ENCODE peak calls at places on chromosomes 1 and 21, in four cellular contexts. One of them, this sample, is unnamed.

GRCh38 chr21:37373539-37373938 is 7.0 kb downstream of the DYRK1A start:
- DNase-seq in HCT116: no peak
- DNase-seq in pancreas: no peak
- DNase-seq in heart left ventricle: no peak
- DNase-seq in this sample: no peak

GRCh38 chr21:25891596-25891995 is 156.8 kb downstream of the GABPA start:
- DNase-seq in HCT116: no peak
- DNase-seq in pancreas: no peak
- DNase-seq in heart left ventricle: no peak
- DNase-seq in this sample: no peak

GRCh38 chr1:243316366-243316989 is 60.6 kb downstream of the SDCCAG8 start:
- DNase-seq in HCT116: no peak
- DNase-seq in pancreas: no peak
- DNase-seq in heart left ventricle: no peak
- DNase-seq in this sample: no peak

GRCh38 chr1:166933633-166934032 is 41.7 kb downstream of the ILDR2 start:
- DNase-seq in HCT116: no peak
- DNase-seq in pancreas: no peak
- DNase-seq in heart left ventricle: no peak
- DNase-seq in this sample: no peak

GRCh38 chr1:227315500-227316346 is 2.6 kb downstream of the CDC42BPA start:
- DNase-seq in HCT116: no peak
- DNase-seq in pancreas: peak; percentile 50
- DNase-seq in heart left ventricle: no peak
- DNase-seq in this sample: no peak

GRCh38 chr1:75937034-75937433 is 4.8 kb upstream of the ASB17 start:
- DNase-seq in HCT116: no peak
- DNase-seq in pancreas: no peak
- DNase-seq in heart left ventricle: no peak
- DNase-seq in this sample: peak; percentile 6

GRCh38 chr1:88557044-88557443 is 127.0 kb upstream of the PKN2 start:
- DNase-seq in HCT116: no peak
- DNase-seq in pancreas: no peak
- DNase-seq in heart left ventricle: no peak
- DNase-seq in this sample: no peak

GRCh38 chr1:173149887-173150286 is 57.2 kb downstream of the TNFSF4 start:
- DNase-seq in HCT116: no peak
- DNase-seq in pancreas: no peak
- DNase-seq in heart left ventricle: no peak
- DNase-seq in this sample: peak; percentile 61

GRCh38 chr1:67683736-67684525 is 1.1 kb upstream of the GADD45A start:
- DNase-seq in HCT116: no peak
- DNase-seq in pancreas: no peak
- DNase-seq in heart left ventricle: no peak
- DNase-seq in this sample: peak; percentile 89

GRCh38 chr1:118944133-118944532 is 44.0 kb downstream of the TBX15 start:
- DNase-seq in HCT116: no peak
- DNase-seq in pancreas: no peak
- DNase-seq in heart left ventricle: no peak
- DNase-seq in this sample: no peak

GRCh38 chr1:244444854-244445253 is 6.9 kb downstream of the ADSS2 start:
- DNase-seq in HCT116: no peak
- DNase-seq in pancreas: no peak
- DNase-seq in heart left ventricle: no peak
- DNase-seq in this sample: no peak

GRCh38 chr1:181106479-181106878 is 18.0 kb downstream of the IER5 start:
- DNase-seq in HCT116: no peak
- DNase-seq in pancreas: no peak
- DNase-seq in heart left ventricle: no peak
- DNase-seq in this sample: no peak

GRCh38 chr21:33734326-33734725 is 92.0 kb downstream of the ITSN1 start:
- DNase-seq in HCT116: no peak
- DNase-seq in pancreas: no peak
- DNase-seq in heart left ventricle: no peak
- DNase-seq in this sample: no peak

GRCh38 chr21:46517361-46517760 is 58.7 kb downstream of the DIP2A start:
- DNase-seq in HCT116: no peak
- DNase-seq in pancreas: peak; percentile 29
- DNase-seq in heart left ventricle: peak; percentile 44
- DNase-seq in this sample: no peak

GRCh38 chr1:109484519-109484975 is 842 bp downstream of the ATXN7L2 start:
- DNase-seq in HCT116: no peak
- DNase-seq in pancreas: no peak
- DNase-seq in heart left ventricle: no peak
- DNase-seq in this sample: no peak

GRCh38 chr1:151547119-151547899 is 7.2 kb downstream of the TUFT1 start:
- DNase-seq in HCT116: peak; percentile 35
- DNase-seq in pancreas: peak; percentile 74
- DNase-seq in heart left ventricle: peak; percentile 46
- DNase-seq in this sample: peak; percentile 99

GRCh38 chr1:159918041-159918917 is 7.0 kb downstream of the TAGLN2 start:
- DNase-seq in HCT116: no peak
- DNase-seq in pancreas: no peak
- DNase-seq in heart left ventricle: no peak
- DNase-seq in this sample: no peak
- H3K4me1 ChIP-seq in HCT116: peaks cover 23% of the 10 kb centered on the region
- H3K4me1 ChIP-seq in pancreas: peaks cover 63% of the 10 kb centered on the region
- H3K4me1 ChIP-seq in heart left ventricle: peaks cover 76% of the 10 kb centered on the region
- H3K4me1 ChIP-seq in this sample: peaks cover 34% of the 10 kb centered on the region

GRCh38 chr1:202860744-202861419 is 28.1 kb downstream of the RABIF start:
- DNase-seq in HCT116: peak; percentile 38
- DNase-seq in pancreas: peak; percentile 55
- DNase-seq in heart left ventricle: peak; percentile 28
- DNase-seq in this sample: no peak
- TF ChIP-seq CTCF in HCT116: no peak
- TF ChIP-seq CTCF in pancreas: no peak
- TF ChIP-seq CTCF in heart left ventricle: no peak
- TF ChIP-seq CTCF in this sample: no peak

DNA sequence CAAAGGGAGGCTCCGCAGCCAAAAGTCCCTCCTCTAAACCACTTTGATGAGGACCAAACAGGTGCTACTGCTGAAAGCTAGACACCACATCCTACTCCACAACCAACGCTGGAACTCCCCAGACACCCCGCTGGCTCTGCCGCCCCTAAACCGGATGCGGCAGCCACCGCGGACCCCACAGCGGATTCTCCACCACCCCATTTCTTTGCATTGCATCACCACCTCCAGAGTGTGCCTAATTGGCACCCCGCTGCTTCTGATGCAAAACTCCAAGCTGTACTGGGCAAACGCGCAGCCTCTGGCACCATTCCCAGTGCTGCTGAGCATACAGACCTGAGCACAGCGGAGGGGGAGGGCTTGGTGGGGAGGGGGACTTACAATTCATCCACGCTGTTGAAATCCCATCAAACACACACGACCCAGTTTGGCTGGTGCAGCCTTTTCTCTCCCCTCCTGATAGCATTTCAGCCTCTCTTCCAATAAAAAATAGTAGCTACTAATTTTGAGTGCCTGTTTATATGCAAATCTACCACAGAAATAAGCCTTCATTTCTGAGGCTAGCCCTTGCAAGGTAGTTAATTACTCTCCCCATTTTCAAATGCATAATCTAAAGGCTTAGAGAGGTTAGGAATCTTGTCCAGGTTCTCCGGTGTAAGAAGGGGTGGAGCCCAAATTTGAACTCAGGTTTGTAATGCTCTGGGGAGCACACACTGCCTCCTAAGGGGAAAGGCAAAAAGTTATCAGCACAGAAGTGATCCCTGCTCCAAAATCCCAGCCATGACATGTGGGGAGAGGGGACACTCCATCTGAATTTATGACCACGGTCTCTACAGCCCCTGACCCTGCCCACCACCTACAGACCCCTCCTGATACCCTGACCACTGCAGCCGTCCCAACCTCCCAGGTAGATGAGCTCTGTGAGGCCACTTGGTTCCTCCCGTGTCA is 12.2 kb upstream of the RGS16 start:
- DNase-seq in HCT116: no peak
- DNase-seq in pancreas: peak; percentile 79
- DNase-seq in heart left ventricle: peak; percentile 57
- DNase-seq in this sample: no peak
- H3K4me1 ChIP-seq in HCT116: peaks cover 27% of the 10 kb centered on the region
- H3K4me1 ChIP-seq in pancreas: peaks cover 6% of the 10 kb centered on the region
- H3K4me1 ChIP-seq in heart left ventricle: peaks cover 27% of the 10 kb centered on the region
- H3K4me1 ChIP-seq in this sample: peaks cover 6% of the 10 kb centered on the region

DNA sequence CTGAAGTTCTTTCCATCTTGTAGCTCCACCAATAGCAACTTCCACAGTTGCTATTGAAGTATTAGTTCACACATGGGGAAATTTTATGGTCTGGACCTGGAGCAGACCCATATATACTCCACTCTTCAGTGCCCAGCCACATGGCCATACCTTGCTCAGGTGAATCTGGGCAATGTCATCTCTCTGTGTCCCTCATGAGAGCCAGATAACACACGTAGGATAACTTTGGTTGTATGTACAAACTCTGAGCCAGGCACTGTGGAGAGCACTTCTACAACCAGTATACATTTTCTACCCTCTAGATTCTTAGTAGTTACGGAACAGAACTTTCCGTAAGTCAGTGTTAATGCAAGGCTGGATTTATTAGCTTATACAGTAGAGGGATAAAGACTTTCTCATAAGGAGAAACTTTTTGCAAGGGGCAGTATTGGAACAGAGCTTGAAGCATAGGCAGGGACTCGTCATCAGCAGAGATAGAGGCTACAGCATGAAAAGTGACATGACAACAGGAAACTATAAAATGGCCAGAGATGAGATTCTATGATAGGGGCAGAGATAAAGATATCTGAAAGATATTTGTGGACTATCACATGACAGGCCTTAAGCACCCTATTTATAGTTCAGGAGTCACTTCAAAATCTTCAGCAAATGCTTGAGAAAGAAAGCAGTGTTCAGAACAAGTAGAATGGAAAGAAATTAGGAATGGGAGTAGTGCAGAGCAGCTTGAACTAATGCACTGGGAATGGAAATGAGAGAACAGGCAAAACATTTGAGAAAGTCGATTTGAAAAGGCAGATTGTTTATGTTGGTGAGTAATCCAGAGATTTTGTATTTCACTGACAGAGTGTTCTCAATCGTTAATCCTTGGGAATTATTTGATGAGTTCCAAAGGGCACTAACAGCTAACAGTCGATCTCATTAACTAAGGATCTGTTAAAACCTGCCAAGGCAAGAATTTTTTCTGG is 481.8 kb downstream of the USP25 start:
- DNase-seq in HCT116: no peak
- DNase-seq in pancreas: no peak
- DNase-seq in heart left ventricle: no peak
- DNase-seq in this sample: peak; percentile 34
- TF ChIP-seq CTCF in HCT116: no peak
- TF ChIP-seq CTCF in pancreas: no peak
- TF ChIP-seq CTCF in heart left ventricle: no peak
- TF ChIP-seq CTCF in this sample: no peak

GRCh38 chr1:204477036-204477740 is 17.4 kb downstream of the PIK3C2B start:
- DNase-seq in HCT116: no peak
- DNase-seq in pancreas: no peak
- DNase-seq in heart left ventricle: no peak
- DNase-seq in this sample: no peak

GRCh38 chr1:204473415-204473965 is 21.1 kb downstream of the PIK3C2B start:
- DNase-seq in HCT116: no peak
- DNase-seq in pancreas: no peak
- DNase-seq in heart left ventricle: no peak
- DNase-seq in this sample: no peak

GRCh38 chr1:204476563-204476962 is 18.0 kb downstream of the PIK3C2B start:
- DNase-seq in HCT116: no peak
- DNase-seq in pancreas: no peak
- DNase-seq in heart left ventricle: no peak
- DNase-seq in this sample: no peak

GRCh38 chr1:204478166-204478899 is 16.3 kb downstream of the PIK3C2B start:
- DNase-seq in HCT116: no peak
- DNase-seq in pancreas: no peak
- DNase-seq in heart left ventricle: no peak
- DNase-seq in this sample: no peak

DNA sequence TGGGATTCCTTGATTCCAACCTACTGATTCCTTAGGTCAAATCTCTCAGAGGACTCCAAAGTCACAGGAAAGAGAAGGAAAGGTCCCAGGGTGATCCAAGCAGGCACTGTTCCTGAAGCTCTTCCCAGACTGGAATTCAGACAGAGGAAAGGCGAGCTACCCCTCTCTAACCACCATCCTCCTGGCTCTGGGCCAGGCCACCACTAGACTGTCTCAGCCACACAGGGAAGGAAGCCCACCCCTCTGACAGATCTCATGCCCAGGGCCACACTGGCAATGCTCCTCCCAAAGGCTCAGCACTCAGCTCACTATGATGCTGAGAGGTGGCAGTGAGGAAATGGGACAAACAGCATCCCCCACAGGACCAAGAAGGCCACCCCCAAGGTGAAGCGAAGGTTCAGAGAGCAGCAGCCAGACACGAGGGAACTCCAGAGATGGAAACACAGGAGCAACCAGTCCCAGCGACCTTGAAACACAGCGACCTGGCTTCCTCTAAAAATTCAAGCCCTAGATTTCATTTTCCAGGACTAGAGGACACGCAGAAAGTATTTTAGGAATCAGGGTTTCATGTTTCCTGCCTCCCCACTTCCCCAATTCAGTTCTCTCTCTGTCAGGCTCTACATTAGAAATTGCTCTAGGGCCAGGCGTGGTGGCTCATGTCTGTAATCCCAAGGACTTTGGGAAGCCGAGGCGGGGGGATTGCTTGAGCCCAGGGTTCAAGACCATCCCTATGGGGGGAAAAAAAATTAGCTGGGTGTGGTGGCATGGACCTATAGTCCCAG is 18.8 kb downstream of the PIK3C2B start:
- DNase-seq in HCT116: no peak
- DNase-seq in pancreas: no peak
- DNase-seq in heart left ventricle: no peak
- DNase-seq in this sample: no peak
- H3K4me1 ChIP-seq in HCT116: peaks cover 41% of the 10 kb centered on the region
- H3K4me1 ChIP-seq in pancreas: peaks cover 25% of the 10 kb centered on the region
- H3K4me1 ChIP-seq in heart left ventricle: peaks cover 63% of the 10 kb centered on the region
- H3K4me1 ChIP-seq in this sample: peaks cover 14% of the 10 kb centered on the region

GRCh38 chr1:246261641-246262040 is 245.4 kb downstream of the SMYD3 start:
- DNase-seq in HCT116: no peak
- DNase-seq in pancreas: no peak
- DNase-seq in heart left ventricle: no peak
- DNase-seq in this sample: no peak
- TF ChIP-seq CTCF in HCT116: peak; percentile 50
- TF ChIP-seq CTCF in pancreas: no peak
- TF ChIP-seq CTCF in heart left ventricle: no peak
- TF ChIP-seq CTCF in this sample: peak; percentile 21

GRCh38 chr1:158003409-158003805 is 10.0 kb downstream of the KIRREL1 start:
- DNase-seq in HCT116: no peak
- DNase-seq in pancreas: no peak
- DNase-seq in heart left ventricle: no peak
- DNase-seq in this sample: no peak
- H3K4me1 ChIP-seq in HCT116: peaks cover 9% of the 10 kb centered on the region
- H3K4me1 ChIP-seq in pancreas: no peaks in the 10 kb centered on the region
- H3K4me1 ChIP-seq in heart left ventricle: peaks cover 58% of the 10 kb centered on the region
- H3K4me1 ChIP-seq in this sample: peaks cover 25% of the 10 kb centered on the region

This sample was measured in foreskin keratinocyte.